ENCODE peak calls at places on chromosomes 13 and 19, in eight cellular contexts. D, P, Z, B, L, I, K and M are unnamed samples. For H3K9me3, the result is how much of the 10 kb centered on the place peaks cover.

GRCh38 chr13:68380041-68380973 is 1150.2 kb upstream of the PCDH9 start:
- DNase-seq in Z (no peak), P (no peak), I (no peak), L (no peak), B (no peak), D (no peak), K (no peak), M (no peak)

GRCh38 chr19:29626386-29626785 is 20.3 kb downstream of the POP4 start:
- DNase-seq in B (no peak), D (no peak), I (no peak), P (no peak), L (no peak), K (no peak), Z (no peak), M (no peak)

GRCh38 chr19:45446295-45446694 is 21.5 kb upstream of the FOSB start:
- DNase-seq in K (peak), Z (peak), P (no peak), L (no peak), D (no peak), B (no peak), I (no peak), M (no peak)

GRCh38 chr19:50838239-50838638 is 4.9 kb upstream of the KLK15 start:
- DNase-seq in L (no peak), Z (peak), D (no peak), B (no peak), P (no peak), I (peak), K (no peak), M (no peak)

GRCh38 chr19:49636230-49636932 is 3.6 kb downstream of the RRAS start:
- DNase-seq in K (no peak), L (no peak), I (no peak), D (no peak), Z (peak), P (peak), B (no peak), M (no peak)

GRCh38 chr13:51370116-51370515 is 30.6 kb downstream of the SERPINE3 start:
- DNase-seq in D (no peak), P (no peak), L (no peak), K (no peak), Z (no peak), B (no peak), I (no peak), M (no peak)

GRCh38 chr13:50119593-50119992 is 104.3 kb downstream of the KCNRG start:
- DNase-seq in D (no peak), Z (no peak), I (no peak), P (no peak), B (no peak), L (no peak), K (no peak), M (no peak)

GRCh38 chr13:65929436-65929835 is 1300.7 kb downstream of the PCDH9 start:
- DNase-seq in I (no peak), L (no peak), B (peak), Z (no peak), K (no peak), P (no peak), D (no peak), M (no peak)

GRCh38 chr13:40215747-40216146 is 450.7 kb downstream of the FOXO1 start:
- DNase-seq in K (no peak), B (no peak), D (no peak), L (no peak), Z (no peak), P (no peak), I (no peak), M (no peak)

GRCh38 chr13:68428292-68428691 is 1198.2 kb upstream of the PCDH9 start:
- DNase-seq in I (no peak), P (no peak), L (no peak), D (no peak), B (no peak), Z (no peak), K (no peak), M (no peak)

GRCh38 chr13:62388515-62388914 is 972.9 kb upstream of the PCDH20 start:
- DNase-seq in L (no peak), B (no peak), K (no peak), I (no peak), D (no peak), P (no peak), Z (no peak), M (no peak)

GRCh38 chr13:39982745-39983144 is 327.3 kb downstream of the COG6 start:
- DNase-seq in Z (no peak), B (no peak), K (no peak), L (no peak), P (no peak), I (no peak), D (no peak), M (no peak)

GRCh38 chr19:50173144-50173543 is 10.1 kb upstream of the IZUMO2 start:
- DNase-seq in B (no peak), I (no peak), P (no peak), L (no peak), K (no peak), D (no peak), Z (no peak), M (no peak)

GRCh38 chr13:76542176-76542575 is 344.0 kb downstream of the KCTD12 start:
- DNase-seq in B (no peak), Z (no peak), K (no peak), I (no peak), D (no peak), P (no peak), L (no peak), M (no peak)

GRCh38 chr13:83151308-83151660 is 731.0 kb downstream of the SLITRK1 start:
- DNase-seq in L (no peak), K (peak), Z (no peak), P (no peak), B (no peak), D (no peak), I (no peak), M (no peak)

GRCh38 chr13:110350509-110350908 is 43.4 kb downstream of the COL4A2 start:
- DNase-seq in P (no peak), L (peak), I (no peak), D (no peak), K (no peak), Z (no peak), B (no peak), M (no peak)

GRCh38 chr19:4373601-4374441 is 26.5 kb downstream of the SH3GL1 start:
- DNase-seq in K (no peak), P (no peak), D (no peak), I (no peak), B (no peak), Z (no peak), L (no peak), M (no peak)

GRCh38 chr13:63351081-63351480 is 1935.4 kb upstream of the PCDH20 start:
- DNase-seq in D (no peak), B (no peak), I (no peak), P (no peak), L (no peak), K (no peak), Z (no peak), M (no peak)

GRCh38 chr13:73235385-73235784 is 176.6 kb downstream of the KLF5 start:
- DNase-seq in Z (no peak), K (peak), B (no peak), P (no peak), I (no peak), L (no peak), D (peak), M (no peak)

GRCh38 chr19:55440411-55441105 is 2.5 kb downstream of the SHISA7 start:
- DNase-seq in K (no peak), B (no peak), D (no peak), I (no peak), Z (peak), P (no peak), L (peak), M (peak)

GRCh38 chr19:10566658-10567410 is 1.0 kb upstream of the KRI1 start:
- DNase-seq in P (peak), K (no peak), L (no peak), Z (no peak), D (no peak), I (no peak), B (no peak), M (no peak)

GRCh38 chr19:17236414-17236716 is 9.4 kb downstream of the NR2F6 start:
- DNase-seq in P (no peak), I (no peak), B (no peak), L (peak), Z (no peak), K (no peak), D (no peak), M (no peak)

GRCh38 chr19:51690359-51691121 is 2.6 kb upstream of the SPACA6 start:
- DNase-seq in I (peak), Z (peak), B (peak), P (peak), K (peak), D (peak), L (peak), M (peak)

GRCh38 chr13:94658926-94659649 is 53.3 kb downstream of the SOX21 start:
- DNase-seq in Z (no peak), I (peak), P (no peak), L (peak), B (no peak), K (peak), D (no peak), M (no peak)

GRCh38 chr13:30353060-30353459 is 45.7 kb upstream of the KATNAL1 start:
- DNase-seq in Z (no peak), B (no peak), P (no peak), D (no peak), I (no peak), L (no peak), K (no peak), M (no peak)
- H3K27ac ChIP-seq in Z (no peak), B (no peak), P (no peak), D (no peak), I (no peak), L (no peak), K (no peak), M (no peak)

DNA sequence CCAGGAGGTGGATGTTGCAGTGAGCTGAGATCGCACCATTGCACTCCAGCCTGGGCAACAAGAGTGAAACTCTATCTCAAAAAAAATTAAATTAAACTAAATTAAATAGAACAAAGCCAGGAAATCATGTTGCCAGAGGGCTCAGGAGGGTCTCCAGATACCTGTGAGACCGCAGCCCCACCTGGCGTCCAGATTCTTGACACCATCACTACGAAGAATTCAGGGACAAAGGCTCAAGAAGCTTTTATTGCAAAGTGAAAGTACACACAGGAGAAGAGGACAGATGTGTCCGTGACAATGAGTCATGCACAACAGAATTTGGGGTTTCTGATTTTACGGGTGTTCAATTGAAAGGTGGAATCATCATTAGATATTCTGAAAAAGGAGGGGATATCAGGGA is 76.6 kb downstream of the STOML3 start:
- DNase-seq in B (no peak), L (no peak), P (no peak), D (no peak), Z (no peak), I (no peak), K (no peak), M (no peak)
- TF ChIP-seq CTCF in B (no peak), L (no peak), P (no peak), D (no peak), Z (no peak), I (no peak), K (no peak), M (no peak)

DNA sequence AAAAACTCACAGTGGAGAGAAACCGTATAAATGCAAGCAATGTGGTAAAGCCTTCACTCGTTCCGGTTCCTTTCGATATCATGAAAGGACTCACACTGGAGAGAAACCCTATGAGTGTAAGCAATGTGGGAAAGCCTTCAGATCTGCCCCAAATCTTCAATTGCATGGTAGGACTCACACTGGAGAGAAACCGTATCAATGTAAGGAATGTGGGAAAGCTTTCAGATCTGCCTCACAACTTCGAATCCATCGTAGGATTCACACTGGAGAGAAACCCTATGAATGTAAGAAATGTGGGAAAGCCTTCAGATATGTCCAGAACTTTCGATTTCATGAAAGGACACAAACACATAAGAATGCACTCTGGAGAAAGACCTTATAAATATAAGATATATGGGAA is 19.4 kb upstream of the ZNF69 start:
- DNase-seq in B (no peak), K (no peak), I (no peak), P (no peak), D (no peak), Z (no peak), L (no peak), M (no peak)
- H3K9me3 ChIP-seq in B (half or more), K (under half), I (under half), P (under half), D (half or more), Z (under half), L (under half), M (half or more)

DNA sequence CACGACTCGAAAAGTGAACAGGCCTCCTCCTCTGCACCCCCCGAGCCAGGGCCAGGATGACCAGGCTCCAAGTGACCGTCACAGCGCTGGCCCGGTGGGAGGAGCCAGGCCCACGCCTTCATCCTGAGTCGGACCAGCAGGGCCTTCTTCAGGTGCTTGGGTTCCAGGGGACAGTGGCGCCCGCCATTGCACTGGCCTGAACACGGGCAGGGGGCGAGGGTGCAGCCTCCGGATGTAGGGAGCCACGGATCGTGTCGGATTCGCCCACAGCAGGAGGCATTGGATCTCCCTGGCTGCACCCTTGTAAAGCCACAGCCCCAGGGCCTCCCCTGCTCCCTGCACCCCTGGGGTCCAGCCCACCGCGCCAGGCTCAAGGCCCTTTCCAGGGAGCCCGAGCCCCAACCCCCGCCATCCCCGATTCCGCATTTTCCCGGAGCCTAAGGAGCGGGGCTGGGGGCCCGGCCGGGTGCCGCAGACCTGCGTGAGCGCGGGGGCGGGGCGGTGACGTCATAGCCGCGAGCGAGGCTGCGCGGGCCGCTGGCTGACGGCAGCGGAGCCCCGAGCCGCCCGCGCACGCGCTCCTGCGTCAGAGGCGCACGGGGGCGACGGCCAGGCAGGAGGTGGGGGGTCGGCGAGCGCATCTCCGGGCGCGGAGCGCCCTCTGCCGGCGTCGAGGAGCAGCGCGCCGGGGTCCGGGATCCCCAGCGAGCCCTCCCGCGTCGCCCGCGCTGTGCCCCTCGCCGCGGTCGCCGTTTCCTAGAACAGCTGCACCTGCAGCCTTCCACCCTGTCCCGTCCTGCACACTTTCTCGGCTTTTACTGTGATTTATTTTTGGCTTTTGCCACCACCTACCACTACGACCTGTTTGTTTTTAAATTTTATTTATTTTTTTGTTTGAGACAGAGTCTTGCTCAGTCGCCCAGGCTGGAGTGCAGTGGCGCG is 1.5 kb upstream of the ATP5F1D start:
- DNase-seq in I (peak), B (peak), K (peak), Z (peak), L (peak), D (peak), P (peak), M (peak)
- H3K27ac ChIP-seq in I (peak), B (peak), K (no peak), Z (no peak), L (peak), D (peak), P (peak), M (no peak)

GRCh38 chr19:39037194-39037593 is 4.8 kb upstream of the FBXO27 start:
- DNase-seq in L (no peak), Z (no peak), P (no peak), B (no peak), I (no peak), K (no peak), D (no peak), M (no peak)

GRCh38 chr19:39032164-39032918 is at the start of gene FBXO27:
- DNase-seq in D (peak), I (no peak), Z (peak), K (no peak), L (peak), B (no peak), P (no peak), M (no peak)

DNA sequence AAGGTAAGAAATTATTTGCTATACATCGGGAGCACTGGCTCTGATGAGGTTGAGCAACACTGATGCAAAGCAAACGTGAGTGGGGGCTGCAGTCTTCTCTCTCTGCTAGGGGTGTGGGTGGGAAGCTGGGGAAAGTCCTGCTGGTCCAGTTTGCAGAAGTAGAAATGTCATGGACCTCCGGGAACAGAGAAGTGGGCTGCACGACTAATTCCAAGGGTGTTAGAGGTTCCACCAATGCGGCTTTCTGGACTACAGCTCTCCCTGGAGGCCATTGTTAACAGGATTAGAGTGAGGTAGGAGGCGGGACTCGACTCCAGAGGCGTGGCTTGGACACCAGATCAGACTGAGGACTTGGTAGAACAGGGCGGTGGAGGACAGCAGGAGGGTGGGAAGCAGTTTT is 5.7 kb upstream of the FBXO27 start:
- DNase-seq in P (no peak), B (no peak), K (peak), D (peak), L (peak), Z (peak), I (peak), M (no peak)
- TF ChIP-seq CTCF in P (no peak), B (peak), K (peak), D (no peak), L (no peak), Z (no peak), I (peak), M (no peak)

DNA sequence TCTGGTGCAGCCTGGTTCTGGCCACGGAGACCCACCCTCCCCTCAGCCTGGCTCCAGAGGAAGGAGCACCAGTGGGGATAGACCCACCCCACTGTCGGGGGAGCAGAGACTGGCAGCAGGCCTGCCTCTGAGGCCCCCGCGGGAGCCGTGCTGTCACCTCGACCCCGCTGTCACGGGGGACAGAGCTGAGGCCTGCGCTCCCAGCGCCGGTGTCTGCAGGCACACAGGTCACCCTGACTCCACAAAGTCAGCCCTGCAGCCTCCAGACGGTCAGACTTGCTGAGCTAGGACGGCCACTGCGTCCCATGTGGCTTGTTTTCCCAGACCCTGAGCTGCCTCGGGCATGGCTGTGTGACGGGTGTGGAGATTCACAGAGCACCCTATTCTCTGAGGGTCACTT is 32.3 kb downstream of the GNG7 start:
- DNase-seq in B (no peak), P (no peak), Z (no peak), I (no peak), D (no peak), K (no peak), L (no peak), M (no peak)
- H3K9me3 ChIP-seq in B (under half), P (under half), Z (under half), I (under half), D (under half), K (under half), L (under half), M (under half)

DNA sequence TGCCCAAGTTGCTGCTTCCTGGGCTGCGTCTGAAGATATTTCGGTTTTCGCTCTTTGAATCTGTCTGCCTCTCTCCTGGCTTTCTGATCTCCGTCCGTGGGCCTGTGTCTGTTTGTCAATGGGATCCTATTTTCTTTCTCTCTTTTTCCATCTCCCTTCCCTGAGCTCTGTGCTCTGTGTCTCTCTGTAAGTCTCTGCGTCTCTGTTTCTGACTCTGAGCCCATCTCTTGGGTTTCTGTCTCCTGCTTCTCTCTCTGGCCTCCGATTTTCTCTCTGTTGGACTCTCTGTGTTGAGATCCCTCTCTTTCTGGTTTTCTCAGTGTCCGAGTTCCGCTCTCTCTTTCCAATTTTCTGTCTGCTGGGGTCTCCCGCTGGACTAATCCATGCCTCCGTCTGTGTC is 1.7 kb downstream of the PRKCG start:
- DNase-seq in Z (no peak), K (no peak), B (no peak), L (no peak), D (no peak), I (no peak), P (no peak), M (no peak)
- H3K27ac ChIP-seq in Z (no peak), K (no peak), B (no peak), L (no peak), D (no peak), I (no peak), P (no peak), M (no peak)

DNA sequence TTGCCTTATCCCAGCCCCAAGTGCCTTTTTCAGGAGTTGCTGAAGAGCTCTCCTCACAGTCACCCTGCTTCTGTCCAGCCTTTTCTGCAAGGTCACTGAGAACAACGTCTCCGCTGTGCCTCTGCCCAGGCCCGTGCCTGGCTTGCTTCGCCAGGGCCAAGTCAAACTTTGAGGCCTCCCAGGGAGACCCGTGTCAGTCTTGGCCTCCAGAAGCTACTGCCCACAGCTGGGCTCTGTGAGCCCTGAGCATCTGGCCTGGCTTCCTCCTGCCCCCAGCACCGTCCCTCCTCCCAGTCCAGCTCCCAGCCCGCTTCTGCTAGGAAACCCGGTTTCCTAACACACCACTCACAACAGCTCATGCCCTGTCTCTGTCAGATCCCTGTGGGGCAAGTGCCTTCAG is 165.9 kb downstream of the TEX29 start:
- DNase-seq in D (no peak), K (no peak), P (no peak), I (no peak), B (no peak), L (no peak), Z (no peak), M (no peak)
- TF ChIP-seq CTCF in D (no peak), K (no peak), P (no peak), I (no peak), B (no peak), L (no peak), Z (no peak), M (no peak)